ENCODE peak calls at places on chromosomes 7 and 10, in nine cellular contexts. P is NCI-H1694, A is epithelial cell of esophagus, R is HFFc6, Z is NCI-H69, J is H9, F is kidney tubule cell, B is mesenchymal stem cell, T is amniotic epithelial cell. L is an unnamed sample.
A peak's percentile ranks its signal among the peaks of the same experiment; 100 is the strongest.

GRCh38 chr7:130292682-130293257 is at the start of gene CPA4:
- DNase-seq in R (peak; percentile 99), P (no peak), F (peak; percentile 97), J (no peak), T (peak; percentile 89), B (peak; percentile 91), A (peak; percentile 98), Z (no peak), L (no peak)

GRCh38 chr7:71868797-71869196 is 543.3 kb downstream of the CALN1 start:
- DNase-seq in Z (peak; percentile 13), B (no peak), F (peak; percentile 35), J (no peak), R (peak; percentile 17), T (no peak), P (no peak), A (peak; percentile 48), L (no peak)

GRCh38 chr10:47339759-47340612 is 8.2 kb upstream of the RBP3 start:
- DNase-seq in A (no peak), P (no peak), T (no peak), B (no peak), R (no peak), Z (no peak), F (no peak), J (no peak), L (peak; percentile 22)

GRCh38 chr10:125149278-125150047 is 10.9 kb downstream of the CTBP2 start:
- DNase-seq in J (peak; percentile 50), B (peak; percentile 81), A (peak; percentile 88), P (no peak), F (peak; percentile 93), T (peak; percentile 79), Z (peak; percentile 87), R (peak; percentile 78), L (peak; percentile 90)

GRCh38 chr10:59265140-59265539 is 88.7 kb downstream of the PHYHIPL start:
- DNase-seq in Z (no peak), A (peak; percentile 4), T (no peak), R (no peak), J (no peak), F (no peak), B (no peak), P (no peak), L (no peak)

GRCh38 chr10:13046861-13047528 is 45.5 kb upstream of the CCDC3 start:
- DNase-seq in A (peak; percentile 37), Z (peak; percentile 59), J (no peak), T (no peak), F (no peak), P (no peak), B (no peak), R (no peak), L (no peak)

GRCh38 chr7:149063481-149063880 is 27.0 kb downstream of the ZNF786 start:
- DNase-seq in Z (peak; percentile 83), P (no peak), A (no peak), B (no peak), J (no peak), T (no peak), F (no peak), R (no peak), L (no peak)

GRCh38 chr7:104926905-104927454 is 87.0 kb upstream of the KMT2E start:
- DNase-seq in F (peak; percentile 61), R (no peak), P (no peak), A (no peak), J (peak; percentile 65), T (no peak), B (no peak), Z (peak; percentile 34), L (no peak)

GRCh38 chr7:140260767-140261486 is 84.1 kb upstream of the KDM7A start:
- DNase-seq in J (no peak), B (no peak), F (no peak), A (no peak), Z (peak; percentile 81), T (no peak), R (no peak), P (no peak), L (peak; percentile 26)

GRCh38 chr7:71521506-71521905 is 389.6 kb downstream of the GALNT17 start:
- DNase-seq in Z (peak; percentile 7), R (no peak), T (no peak), P (peak; percentile 84), F (no peak), J (no peak), A (no peak), B (no peak), L (no peak)

L was measured in sigmoid colon.